ENCODE peak calls at places on chromosomes 4 and X, in eight cellular contexts. C, G, L, V, N, Z, K and B are unnamed samples.
A peak's percentile ranks its signal among the peaks of the same experiment; 100 is the strongest.

GRCh38 chrX:45070116-45071007 is 130.3 kb downstream of the DIPK2B start:
- DNase-seq in Z (no peak), V (no peak), G (peak; percentile 45), K (peak; percentile 63), N (no peak), C (peak; percentile 29), L (peak; percentile 70), B (peak; percentile 56)

GRCh38 chrX:85964744-85965143 is 82.6 kb downstream of the CHM start:
- DNase-seq in C (no peak), N (no peak), Z (no peak), L (peak; percentile 5), G (no peak), V (no peak), K (no peak), B (peak; percentile 18)

GRCh38 chr4:30714408-30715031 is 5.6 kb upstream of the PCDH7 start:
- DNase-seq in C (peak; percentile 77), K (peak; percentile 62), V (peak; percentile 65), G (no peak), Z (no peak), L (peak; percentile 72), N (peak; percentile 74), B (peak; percentile 34)

GRCh38 chr4:156972370-156972980 is 876 bp upstream of the PDGFC start:
- DNase-seq in G (no peak), L (no peak), N (no peak), V (no peak), Z (no peak), K (no peak), C (peak; percentile 4), B (no peak)

GRCh38 chr4:41064953-41065352 is 149.4 kb downstream of the APBB2 start:
- DNase-seq in Z (no peak), G (no peak), K (no peak), V (no peak), N (no peak), C (no peak), L (no peak), B (no peak)

GRCh38 chrX:153600921-153601320 is 2.0 kb upstream of the CCNQ start:
- DNase-seq in V (no peak), N (no peak), K (no peak), C (no peak), G (no peak), Z (no peak), L (no peak), B (no peak)

GRCh38 chrX:103215768-103216085 is 819 bp downstream of the BEX4 start:
- DNase-seq in N (no peak), C (no peak), V (peak; percentile 53), K (no peak), Z (no peak), L (no peak), G (no peak), B (no peak)

GRCh38 chr4:71110499-71110898 is 117.0 kb downstream of the DCK start:
- DNase-seq in K (no peak), C (no peak), V (no peak), G (no peak), N (no peak), L (no peak), Z (no peak), B (no peak)

GRCh38 chrX:100648601-100649417 is 4.8 kb downstream of the SRPX2 start:
- DNase-seq in N (no peak), V (no peak), G (no peak), C (no peak), L (peak; percentile 87), K (no peak), Z (no peak), B (peak; percentile 84)

GRCh38 chr4:3402409-3403103 is 39.2 kb upstream of the HGFAC start:
- DNase-seq in K (no peak), C (no peak), Z (no peak), G (no peak), N (peak; percentile 70), V (no peak), L (peak; percentile 65), B (peak; percentile 90)

GRCh38 chr4:33334416-33334815 is 2614.2 kb downstream of the PCDH7 start:
- DNase-seq in C (no peak), N (no peak), V (no peak), K (no peak), L (no peak), G (no peak), Z (no peak), B (no peak)

GRCh38 chrX:132401935-132402334 is 86.9 kb downstream of the MBNL3 start:
- DNase-seq in N (no peak), K (no peak), G (no peak), C (no peak), L (no peak), Z (no peak), V (no peak), B (peak; percentile 3)

GRCh38 chrX:16807976-16808542 is 21.8 kb downstream of the TXLNG start:
- DNase-seq in Z (no peak), L (peak; percentile 76), C (no peak), V (no peak), N (no peak), K (peak; percentile 62), G (no peak), B (peak; percentile 51)

GRCh38 chr4:74133786-74134499 is 24.0 kb upstream of the MTHFD2L start:
- DNase-seq in V (peak; percentile 94), Z (peak; percentile 35), N (peak; percentile 91), G (peak; percentile 20), K (peak; percentile 87), L (peak; percentile 99), C (peak; percentile 75), B (peak; percentile 96)

GRCh38 chr4:173857828-173858227 is 327.8 kb upstream of the HAND2 start:
- DNase-seq in L (no peak), V (no peak), N (no peak), G (no peak), K (no peak), Z (no peak), C (no peak), B (no peak)

GRCh38 chrX:120251471-120252011 is 929 bp downstream of the ZBTB33 start:
- DNase-seq in G (no peak), V (peak; percentile 61), Z (no peak), N (no peak), L (peak; percentile 25), C (peak; percentile 16), K (peak; percentile 67), B (peak; percentile 18)

GRCh38 chr4:48241731-48242130 is 27.9 kb downstream of the TEC start:
- DNase-seq in V (no peak), N (no peak), L (no peak), G (no peak), Z (no peak), K (no peak), C (no peak), B (no peak)

GRCh38 chr4:115841873-115842272 is 728.5 kb upstream of the NDST4 start:
- DNase-seq in C (no peak), K (no peak), G (no peak), N (no peak), L (no peak), Z (no peak), V (no peak), B (no peak)
- TF ChIP-seq CTCF in C (no peak), K (no peak), G (no peak), N (no peak), L (no peak), Z (no peak), V (no peak), B (no peak)

DNA sequence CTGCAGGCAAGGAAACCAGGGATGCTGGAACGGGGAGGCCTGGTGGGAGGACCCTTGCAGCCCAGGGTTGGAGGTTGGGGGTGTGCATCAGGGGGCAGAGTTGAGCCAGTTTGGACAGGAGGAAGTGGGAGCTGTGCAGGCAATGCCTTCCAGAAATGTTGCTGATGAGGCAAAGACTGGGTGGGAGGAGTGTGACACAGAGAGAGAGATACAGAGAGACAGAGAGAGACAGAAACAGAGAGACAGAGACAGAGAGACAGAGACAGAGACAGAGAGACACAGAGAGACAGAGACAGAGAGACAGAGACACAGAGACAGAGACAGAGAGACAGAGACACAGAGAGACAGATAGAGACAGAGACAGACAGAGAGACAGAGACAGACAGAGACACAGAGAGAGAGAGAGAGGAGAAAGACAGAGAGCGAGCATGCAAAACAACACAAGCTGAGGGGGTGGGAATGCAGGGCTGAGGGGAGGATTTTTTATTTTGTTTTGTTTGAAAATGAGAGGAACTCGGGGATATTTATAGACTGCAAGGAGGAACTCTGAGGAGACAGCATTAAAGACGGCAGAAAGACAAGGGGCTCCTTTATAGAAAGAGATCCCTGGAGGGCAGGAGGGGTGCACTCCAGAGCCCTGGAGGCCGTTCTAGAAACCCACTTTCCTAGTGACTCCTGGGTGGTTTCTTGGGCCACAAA is 1.9 kb upstream of the HAUS3 start:
- DNase-seq in L (peak; percentile 68), Z (peak; percentile 20), V (peak; percentile 73), K (peak; percentile 93), C (peak; percentile 55), G (no peak), N (peak; percentile 73), B (peak; percentile 35)
- H3K4me3 ChIP-seq in L (no peak overlapping the region), Z (no peak overlapping the region), V (no peak overlapping the region), K (no peak overlapping the region), C (no peak overlapping the region), G (no peak overlapping the region), N (peak overlapping the region; percentile 8), B (no peak overlapping the region)

GRCh38 chr4:182862166-182862875 is 54.9 kb downstream of the DCTD start:
- DNase-seq in N (no peak), K (no peak), G (no peak), V (no peak), L (no peak), Z (no peak), C (no peak), B (no peak)
- TF ChIP-seq CTCF in N (no peak), K (no peak), G (no peak), V (no peak), L (no peak), Z (no peak), C (no peak), B (no peak)

DNA sequence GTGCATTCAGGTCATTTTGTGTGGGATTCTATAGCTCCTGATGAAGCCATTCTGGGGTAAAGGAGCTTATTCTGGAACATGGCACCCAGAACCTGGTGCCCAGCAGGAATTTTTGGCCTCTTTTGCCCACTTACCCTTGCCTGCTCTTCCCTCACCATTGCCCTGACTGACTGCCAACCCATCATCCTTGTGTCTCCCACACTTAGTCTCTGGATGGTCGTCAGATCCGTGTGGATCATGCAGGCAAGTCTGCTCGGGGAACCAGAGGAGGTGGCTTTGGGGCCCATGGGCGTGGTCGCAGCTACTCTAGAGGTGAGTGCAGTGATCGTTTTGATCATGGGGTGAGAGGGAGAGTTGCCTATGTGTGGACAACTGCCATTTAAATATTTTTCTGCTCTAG is 1.8 kb downstream of the RBM3 start:
- DNase-seq in L (no peak), G (no peak), N (no peak), V (no peak), C (no peak), K (no peak), Z (no peak), B (no peak)
- H3K4me3 ChIP-seq in L (peak overlapping the region; percentile 80), G (peak overlapping the region; percentile 75), N (peak overlapping the region; percentile 71), V (no peak overlapping the region), C (no peak overlapping the region), K (peak overlapping the region; percentile 99), Z (no peak overlapping the region), B (peak overlapping the region; percentile 90)

GRCh38 chrX:12319012-12319519 is 180.8 kb downstream of the FRMPD4 start:
- DNase-seq in V (no peak), K (no peak), N (no peak), G (no peak), L (no peak), Z (no peak), C (no peak), B (peak; percentile 31)
- TF ChIP-seq CTCF in V (no peak), K (no peak), N (no peak), G (no peak), L (no peak), Z (no peak), C (no peak), B (no peak)

GRCh38 chr4:1767770-1768366 is 25.2 kb upstream of the FGFR3 start:
- DNase-seq in G (no peak), L (peak; percentile 36), V (no peak), K (peak; percentile 59), C (peak; percentile 52), Z (no peak), N (no peak), B (peak; percentile 31)
- H3K4me3 ChIP-seq in G (no peak overlapping the region), L (peak overlapping the region; percentile 42), V (no peak overlapping the region), K (no peak overlapping the region), C (peak overlapping the region; percentile 37), Z (peak overlapping the region; percentile 36), N (peak overlapping the region; percentile 57), B (peak overlapping the region; percentile 41)